ENCODE peak calls at places on chromosomes 5 and 9, in six cellular contexts. One of them, this sample, is unnamed.

GRCh38 chr5:31237159-31237558 is 43.7 kb downstream of the CDH6 start:
- DNase-seq in OCI-LY7: no peak
- DNase-seq in neural crest cell: no peak
- DNase-seq in Peyer's patch: no peak
- DNase-seq in A549: no peak
- DNase-seq in fibroblast of the aortic adventitia: peak; percentile 35
- DNase-seq in this sample: no peak

GRCh38 chr9:38682713-38683112 is 37.2 kb downstream of the FAM240B start:
- DNase-seq in OCI-LY7: no peak
- DNase-seq in neural crest cell: no peak
- DNase-seq in Peyer's patch: no peak
- DNase-seq in A549: peak; percentile 73
- DNase-seq in fibroblast of the aortic adventitia: peak; percentile 77
- DNase-seq in this sample: no peak

GRCh38 chr5:145483211-145483610 is 351.9 kb downstream of the PRELID2 start:
- DNase-seq in OCI-LY7: no peak
- DNase-seq in neural crest cell: no peak
- DNase-seq in Peyer's patch: no peak
- DNase-seq in A549: no peak
- DNase-seq in fibroblast of the aortic adventitia: peak; percentile 59
- DNase-seq in this sample: no peak

GRCh38 chr9:38024036-38024681 is 44.9 kb downstream of the SHB start:
- DNase-seq in OCI-LY7: no peak
- DNase-seq in neural crest cell: no peak
- DNase-seq in Peyer's patch: no peak
- DNase-seq in A549: no peak
- DNase-seq in fibroblast of the aortic adventitia: peak; percentile 75
- DNase-seq in this sample: no peak

GRCh38 chr9:35051069-35051967 is 21.1 kb downstream of the VCP start:
- DNase-seq in OCI-LY7: peak; percentile 53
- DNase-seq in neural crest cell: peak; percentile 59
- DNase-seq in Peyer's patch: peak; percentile 35
- DNase-seq in A549: peak; percentile 46
- DNase-seq in fibroblast of the aortic adventitia: peak; percentile 56
- DNase-seq in this sample: no peak

GRCh38 chr5:41908374-41909079 is 4.4 kb downstream of the RIMOC1 start:
- DNase-seq in OCI-LY7: no peak
- DNase-seq in neural crest cell: no peak
- DNase-seq in Peyer's patch: no peak
- DNase-seq in A549: no peak
- DNase-seq in fibroblast of the aortic adventitia: peak; percentile 73
- DNase-seq in this sample: no peak

GRCh38 chr5:107671742-107672211 is 1.0 kb upstream of the EFNA5 start:
- DNase-seq in OCI-LY7: no peak
- DNase-seq in neural crest cell: peak; percentile 26
- DNase-seq in Peyer's patch: no peak
- DNase-seq in A549: peak; percentile 78
- DNase-seq in fibroblast of the aortic adventitia: peak; percentile 45
- DNase-seq in this sample: no peak

GRCh38 chr9:93224591-93224990 is 40.7 kb downstream of the WNK2 start:
- DNase-seq in OCI-LY7: no peak
- DNase-seq in neural crest cell: no peak
- DNase-seq in Peyer's patch: no peak
- DNase-seq in A549: no peak
- DNase-seq in fibroblast of the aortic adventitia: no peak
- DNase-seq in this sample: no peak

GRCh38 chr5:34571380-34572041 is 84.6 kb upstream of the RAI14 start:
- DNase-seq in OCI-LY7: no peak
- DNase-seq in neural crest cell: no peak
- DNase-seq in Peyer's patch: no peak
- DNase-seq in A549: no peak
- DNase-seq in fibroblast of the aortic adventitia: peak; percentile 84
- DNase-seq in this sample: no peak

GRCh38 chr5:124285071-124285470 is 461.4 kb downstream of the ZNF608 start:
- DNase-seq in OCI-LY7: no peak
- DNase-seq in neural crest cell: no peak
- DNase-seq in Peyer's patch: no peak
- DNase-seq in A549: no peak
- DNase-seq in fibroblast of the aortic adventitia: no peak
- DNase-seq in this sample: no peak

GRCh38 chr5:1881273-1881586 is 1.5 kb downstream of the IRX4 start:
- DNase-seq in OCI-LY7: no peak
- DNase-seq in neural crest cell: no peak
- DNase-seq in Peyer's patch: no peak
- DNase-seq in A549: peak; percentile 55
- DNase-seq in fibroblast of the aortic adventitia: peak; percentile 16
- DNase-seq in this sample: no peak

GRCh38 chr5:17373406-17374110 is 124.5 kb upstream of the TAF11L2 start:
- DNase-seq in OCI-LY7: peak; percentile 14
- DNase-seq in neural crest cell: peak; percentile 11
- DNase-seq in Peyer's patch: no peak
- DNase-seq in A549: no peak
- DNase-seq in fibroblast of the aortic adventitia: peak; percentile 20
- DNase-seq in this sample: no peak

GRCh38 chr9:127123239-127123935 is 952 bp upstream of the ANGPTL2 start:
- DNase-seq in OCI-LY7: no peak
- DNase-seq in neural crest cell: no peak
- DNase-seq in Peyer's patch: no peak
- DNase-seq in A549: no peak
- DNase-seq in fibroblast of the aortic adventitia: peak; percentile 32
- DNase-seq in this sample: no peak

GRCh38 chr9:120374239-120374638 is 205.7 kb downstream of the CDK5RAP2 start:
- DNase-seq in OCI-LY7: no peak
- DNase-seq in neural crest cell: no peak
- DNase-seq in Peyer's patch: no peak
- DNase-seq in A549: no peak
- DNase-seq in fibroblast of the aortic adventitia: no peak
- DNase-seq in this sample: no peak

GRCh38 chr9:99166149-99166548 is 55.6 kb downstream of the ALG2 start:
- DNase-seq in OCI-LY7: no peak
- DNase-seq in neural crest cell: no peak
- DNase-seq in Peyer's patch: no peak
- DNase-seq in A549: no peak
- DNase-seq in fibroblast of the aortic adventitia: no peak
- DNase-seq in this sample: no peak

GRCh38 chr5:142491260-142491659 is 166.4 kb upstream of the SPRY4 start:
- DNase-seq in OCI-LY7: no peak
- DNase-seq in neural crest cell: peak; percentile 40
- DNase-seq in Peyer's patch: no peak
- DNase-seq in A549: no peak
- DNase-seq in fibroblast of the aortic adventitia: no peak
- DNase-seq in this sample: no peak

GRCh38 chr9:105138306-105138801 is 106.1 kb upstream of the SLC44A1 start:
- DNase-seq in OCI-LY7: no peak
- DNase-seq in neural crest cell: peak; percentile 10
- DNase-seq in Peyer's patch: no peak
- DNase-seq in A549: no peak
- DNase-seq in fibroblast of the aortic adventitia: no peak
- DNase-seq in this sample: no peak

GRCh38 chr5:158816306-158816705 is 283.4 kb downstream of the EBF1 start:
- DNase-seq in OCI-LY7: peak; percentile 67
- DNase-seq in neural crest cell: no peak
- DNase-seq in Peyer's patch: no peak
- DNase-seq in A549: no peak
- DNase-seq in fibroblast of the aortic adventitia: no peak
- DNase-seq in this sample: no peak

GRCh38 chr5:127216143-127216542 is 74.5 kb upstream of the MEGF10 start:
- DNase-seq in OCI-LY7: no peak
- DNase-seq in neural crest cell: no peak
- DNase-seq in Peyer's patch: no peak
- DNase-seq in A549: no peak
- DNase-seq in fibroblast of the aortic adventitia: no peak
- DNase-seq in this sample: no peak

GRCh38 chr5:126054593-126055347 is 368.4 kb upstream of the GRAMD2B start:
- DNase-seq in OCI-LY7: no peak
- DNase-seq in neural crest cell: no peak
- DNase-seq in Peyer's patch: no peak
- DNase-seq in A549: no peak
- DNase-seq in fibroblast of the aortic adventitia: no peak
- DNase-seq in this sample: no peak

GRCh38 chr5:90878081-90878480 is 319.5 kb downstream of the ADGRV1 start:
- DNase-seq in OCI-LY7: no peak
- DNase-seq in neural crest cell: no peak
- DNase-seq in Peyer's patch: no peak
- DNase-seq in A549: no peak
- DNase-seq in fibroblast of the aortic adventitia: no peak
- DNase-seq in this sample: no peak

GRCh38 chr9:137913771-137914767 is 36.5 kb downstream of the CACNA1B start:
- DNase-seq in OCI-LY7: no peak
- DNase-seq in neural crest cell: no peak
- DNase-seq in Peyer's patch: no peak
- DNase-seq in A549: no peak
- DNase-seq in fibroblast of the aortic adventitia: no peak
- DNase-seq in this sample: no peak

DNA sequence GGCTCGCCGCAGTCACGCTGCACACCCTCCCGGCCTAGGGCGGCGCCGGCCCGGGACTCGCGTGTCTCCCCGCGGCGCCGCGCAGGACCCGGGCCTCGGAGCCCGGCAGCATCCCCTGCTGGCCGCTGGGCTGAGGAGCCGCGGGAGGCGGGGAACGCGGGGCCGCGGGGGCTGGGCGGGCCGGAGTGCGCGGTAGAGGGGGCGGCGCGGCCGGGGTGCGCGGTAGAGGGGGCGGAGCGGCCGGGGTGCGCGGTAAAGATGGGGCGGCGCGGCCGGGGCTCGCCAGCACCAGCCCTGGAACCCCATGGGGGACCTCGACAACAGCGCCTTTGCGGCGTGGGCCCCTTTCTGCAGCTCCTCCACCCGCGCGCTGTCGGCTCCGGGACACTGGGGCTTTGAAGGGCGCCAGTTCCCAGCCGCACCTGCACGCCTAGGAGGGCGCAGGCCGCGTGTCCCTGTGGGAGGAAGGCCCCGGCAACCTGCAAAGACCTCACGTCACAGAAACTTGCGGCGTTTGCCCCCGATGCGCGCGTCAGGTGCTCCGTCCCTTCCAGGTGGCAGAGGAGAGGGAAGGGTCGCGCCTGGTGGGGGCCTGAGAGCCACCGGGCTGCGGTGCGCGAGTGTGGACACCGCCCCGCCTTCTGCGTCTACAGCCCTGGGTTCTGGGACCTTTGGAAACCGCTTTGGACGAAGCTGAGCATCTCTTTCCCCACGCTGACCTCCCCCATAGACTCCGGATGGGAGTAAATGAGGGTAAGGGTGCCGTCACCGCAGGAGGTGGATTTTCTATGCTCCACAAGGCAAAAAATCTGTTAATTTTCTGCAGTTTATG is 49.6 kb downstream of the NSUN2 start:
- DNase-seq in OCI-LY7: no peak
- DNase-seq in neural crest cell: peak; percentile 38
- DNase-seq in Peyer's patch: no peak
- DNase-seq in A549: peak; percentile 44
- DNase-seq in fibroblast of the aortic adventitia: no peak
- DNase-seq in this sample: peak; percentile 27
- TF ChIP-seq CTCF in OCI-LY7: no peak
- TF ChIP-seq CTCF in neural crest cell: peak; percentile 59
- TF ChIP-seq CTCF in Peyer's patch: peak; percentile 15
- TF ChIP-seq CTCF in A549: peak; percentile 38
- TF ChIP-seq CTCF in fibroblast of the aortic adventitia: peak; percentile 49
- TF ChIP-seq CTCF in this sample: no peak

GRCh38 chr5:180209137-180209581 is at the start of gene RASGEF1C:
- DNase-seq in OCI-LY7: no peak
- DNase-seq in neural crest cell: peak; percentile 73
- DNase-seq in Peyer's patch: no peak
- DNase-seq in A549: peak; percentile 76
- DNase-seq in fibroblast of the aortic adventitia: peak; percentile 47
- DNase-seq in this sample: peak; percentile 55
- TF ChIP-seq CTCF in OCI-LY7: no peak
- TF ChIP-seq CTCF in neural crest cell: peak; percentile 59
- TF ChIP-seq CTCF in Peyer's patch: peak; percentile 72
- TF ChIP-seq CTCF in A549: peak; percentile 81
- TF ChIP-seq CTCF in fibroblast of the aortic adventitia: peak; percentile 44
- TF ChIP-seq CTCF in this sample: no peak

GRCh38 chr5:33361781-33362180 is 79.0 kb upstream of the TARS1 start:
- DNase-seq in OCI-LY7: no peak
- DNase-seq in neural crest cell: no peak
- DNase-seq in Peyer's patch: no peak
- DNase-seq in A549: no peak
- DNase-seq in fibroblast of the aortic adventitia: peak; percentile 79
- DNase-seq in this sample: no peak
- TF ChIP-seq CTCF in OCI-LY7: no peak
- TF ChIP-seq CTCF in neural crest cell: no peak
- TF ChIP-seq CTCF in Peyer's patch: no peak
- TF ChIP-seq CTCF in A549: no peak
- TF ChIP-seq CTCF in fibroblast of the aortic adventitia: no peak
- TF ChIP-seq CTCF in this sample: no peak

DNA sequence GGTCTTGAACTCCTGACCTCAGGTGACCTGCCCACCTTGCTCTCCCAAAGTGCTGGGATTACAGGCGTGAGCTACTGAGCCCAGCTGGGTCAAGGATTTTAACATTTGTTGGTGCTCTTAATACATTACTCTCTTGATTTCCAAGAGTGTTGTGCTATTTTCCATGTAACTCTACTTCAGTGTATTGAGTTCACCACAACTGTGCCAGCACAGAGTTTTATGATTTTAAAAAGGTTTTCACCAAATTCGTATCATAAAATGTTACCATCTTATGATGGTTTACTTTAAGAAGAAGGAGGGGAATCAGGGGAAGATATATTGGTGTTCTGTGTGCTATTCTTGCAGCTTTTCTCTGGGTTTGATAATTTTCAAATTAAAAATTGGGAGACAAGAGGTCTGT is 6.6 kb upstream of the ADGRD2 start:
- DNase-seq in OCI-LY7: no peak
- DNase-seq in neural crest cell: no peak
- DNase-seq in Peyer's patch: no peak
- DNase-seq in A549: no peak
- DNase-seq in fibroblast of the aortic adventitia: no peak
- DNase-seq in this sample: no peak
- TF ChIP-seq CTCF in OCI-LY7: no peak
- TF ChIP-seq CTCF in neural crest cell: no peak
- TF ChIP-seq CTCF in Peyer's patch: no peak
- TF ChIP-seq CTCF in A549: no peak
- TF ChIP-seq CTCF in fibroblast of the aortic adventitia: no peak
- TF ChIP-seq CTCF in this sample: no peak

GRCh38 chr5:78647838-78648358 is 674 bp downstream of the LHFPL2 start:
- DNase-seq in OCI-LY7: no peak
- DNase-seq in neural crest cell: peak; percentile 51
- DNase-seq in Peyer's patch: peak; percentile 19
- DNase-seq in A549: peak; percentile 19
- DNase-seq in fibroblast of the aortic adventitia: peak; percentile 57
- DNase-seq in this sample: no peak
- TF ChIP-seq CTCF in OCI-LY7: no peak
- TF ChIP-seq CTCF in neural crest cell: no peak
- TF ChIP-seq CTCF in Peyer's patch: no peak
- TF ChIP-seq CTCF in A549: no peak
- TF ChIP-seq CTCF in fibroblast of the aortic adventitia: no peak
- TF ChIP-seq CTCF in this sample: no peak

GRCh38 chr9:88559661-88560060 is 24.7 kb downstream of the NXNL2 start:
- DNase-seq in OCI-LY7: no peak
- DNase-seq in neural crest cell: no peak
- DNase-seq in Peyer's patch: no peak
- DNase-seq in A549: no peak
- DNase-seq in fibroblast of the aortic adventitia: peak; percentile 20
- DNase-seq in this sample: no peak
- TF ChIP-seq CTCF in OCI-LY7: no peak
- TF ChIP-seq CTCF in neural crest cell: no peak
- TF ChIP-seq CTCF in Peyer's patch: no peak
- TF ChIP-seq CTCF in A549: no peak
- TF ChIP-seq CTCF in fibroblast of the aortic adventitia: peak; percentile 16
- TF ChIP-seq CTCF in this sample: no peak

GRCh38 chr5:149110406-149110805 is 30.9 kb upstream of the ABLIM3 start:
- DNase-seq in OCI-LY7: no peak
- DNase-seq in neural crest cell: no peak
- DNase-seq in Peyer's patch: no peak
- DNase-seq in A549: no peak
- DNase-seq in fibroblast of the aortic adventitia: no peak
- DNase-seq in this sample: no peak
- TF ChIP-seq CTCF in OCI-LY7: no peak
- TF ChIP-seq CTCF in neural crest cell: no peak
- TF ChIP-seq CTCF in Peyer's patch: no peak
- TF ChIP-seq CTCF in A549: no peak
- TF ChIP-seq CTCF in fibroblast of the aortic adventitia: no peak
- TF ChIP-seq CTCF in this sample: no peak

This sample was measured in activated B cell treated with CpG ODN at 0.5 μM for 24 hours.